ENCODE peak calls at places on chromosomes 6 and 20, in eight cellular contexts. D, M, V, A, T, E, Z and S are unnamed samples.

GRCh38 chr20:18902181-18902725 is 88.7 kb downstream of the SCP2D1 start:
- DNase-seq in V (no peak), A (no peak), Z (no peak), D (no peak), E (no peak), M (no peak), T (no peak), S (no peak)

GRCh38 chr6:144063246-144063743 is 32.1 kb downstream of the SF3B5 start:
- DNase-seq in A (no peak), V (no peak), M (no peak), D (no peak), E (no peak), T (no peak), Z (no peak), S (no peak)

GRCh38 chr6:31462026-31462963 is 35.6 kb upstream of the MICB start:
- DNase-seq in M (no peak), Z (no peak), A (no peak), D (no peak), E (no peak), T (no peak), V (no peak), S (no peak)

GRCh38 chr6:96015791-96016776 is at the start of gene FUT9:
- DNase-seq in V (no peak), M (no peak), E (peak), D (no peak), T (no peak), Z (no peak), A (peak), S (no peak)

GRCh38 chr6:35048031-35048613 is 93.0 kb downstream of the TCP11 start:
- DNase-seq in T (no peak), M (peak), V (no peak), Z (no peak), E (peak), D (no peak), A (no peak), S (no peak)

GRCh38 chr6:49257549-49257948 is 205.5 kb downstream of the MMUT start:
- DNase-seq in Z (no peak), D (no peak), V (no peak), T (no peak), M (no peak), A (no peak), E (no peak), S (no peak)

GRCh38 chr20:43914286-43914685 is 366 bp upstream of the TOX2 start:
- DNase-seq in Z (no peak), D (no peak), A (no peak), V (no peak), M (no peak), T (no peak), E (no peak), S (no peak)

GRCh38 chr6:36980129-36980528 is 5.9 kb downstream of the MTCH1 start:
- DNase-seq in Z (no peak), T (no peak), V (no peak), A (no peak), E (no peak), M (no peak), D (no peak), S (no peak)

GRCh38 chr6:42199106-42199981 is 4.6 kb upstream of the GUCA1B start:
- DNase-seq in D (no peak), A (no peak), Z (no peak), M (no peak), E (no peak), V (peak), T (no peak), S (no peak)

GRCh38 chr6:44681782-44682181 is 294.3 kb downstream of the CDC5L start:
- DNase-seq in E (no peak), T (no peak), V (no peak), D (no peak), A (no peak), Z (no peak), M (no peak), S (no peak)

GRCh38 chr6:24052632-24053031 is 73.4 kb upstream of the NRSN1 start:
- DNase-seq in V (no peak), E (no peak), T (no peak), A (no peak), M (no peak), D (no peak), Z (no peak), S (no peak)

GRCh38 chr6:146339716-146340115 is 203.9 kb upstream of the RAB32 start:
- DNase-seq in D (no peak), T (no peak), M (no peak), V (no peak), Z (peak), A (no peak), E (no peak), S (no peak)

GRCh38 chr6:119832411-119832810 is 482.9 kb upstream of the MAN1A1 start:
- DNase-seq in T (no peak), A (no peak), D (no peak), M (no peak), V (no peak), Z (no peak), E (no peak), S (no peak)

GRCh38 chr6:80223743-80224212 is 117.3 kb downstream of the BCKDHB start:
- DNase-seq in A (no peak), E (no peak), Z (no peak), M (no peak), D (peak), V (no peak), T (no peak), S (no peak)

GRCh38 chr6:105985098-105985815 is 100.9 kb upstream of the PRDM1 start:
- DNase-seq in T (no peak), E (no peak), A (no peak), M (no peak), V (peak), D (no peak), Z (no peak), S (no peak)

GRCh38 chr6:144330588-144330987 is 45.5 kb downstream of the UTRN start:
- DNase-seq in Z (no peak), T (no peak), E (no peak), V (no peak), A (peak), M (no peak), D (no peak), S (no peak)

GRCh38 chr6:139839506-139840156 is 465.2 kb upstream of the CITED2 start:
- DNase-seq in A (no peak), Z (no peak), E (no peak), M (peak), V (no peak), D (no peak), T (no peak), S (no peak)

GRCh38 chr6:157455028-157455714 is 74.2 kb downstream of the ZDHHC14 start:
- DNase-seq in V (no peak), A (no peak), D (no peak), T (no peak), M (no peak), Z (no peak), E (no peak), S (no peak)

GRCh38 chr6:143165315-143165855 is 104.7 kb downstream of the AIG1 start:
- DNase-seq in M (no peak), E (no peak), T (no peak), V (no peak), D (no peak), Z (no peak), A (no peak), S (no peak)

GRCh38 chr20:51385941-51386530 is 156.5 kb downstream of the NFATC2 start:
- DNase-seq in E (no peak), Z (peak), D (no peak), T (no peak), V (no peak), M (no peak), A (no peak), S (peak)

GRCh38 chr20:18224968-18225568 is 63.3 kb upstream of the ZNF133 start:
- DNase-seq in Z (peak), E (peak), V (no peak), A (no peak), D (peak), T (no peak), M (no peak), S (no peak)

GRCh38 chr6:110415297-110415916 is at the start of gene DDO:
- DNase-seq in D (no peak), Z (peak), M (no peak), E (peak), V (peak), T (no peak), A (no peak), S (no peak)

GRCh38 chr6:148170286-148170685 is 172.4 kb upstream of the SASH1 start:
- DNase-seq in V (no peak), E (no peak), A (no peak), T (no peak), M (no peak), D (no peak), Z (no peak), S (no peak)

GRCh38 chr20:1509237-1509636 is 18.0 kb upstream of the SIRPB2 start:
- DNase-seq in V (no peak), M (peak), T (no peak), A (no peak), E (peak), D (no peak), Z (peak), S (no peak)

GRCh38 chr20:21102252-21102609 is 3.9 kb downstream of the LINC00237 start:
- DNase-seq in V (no peak), D (no peak), Z (no peak), M (no peak), A (no peak), T (no peak), E (peak), S (no peak)

GRCh38 chr6:90421656-90422055 is 125.0 kb upstream of the BACH2 start:
- DNase-seq in D (no peak), M (no peak), Z (no peak), T (no peak), A (no peak), V (no peak), E (no peak), S (no peak)

GRCh38 chr6:4776967-4777925 is 1.0 kb downstream of the CDYL start:
- DNase-seq in T (no peak), Z (no peak), D (no peak), E (peak), V (no peak), A (no peak), M (no peak), S (no peak)

GRCh38 chr20:49562341-49563014 is 5.5 kb downstream of the PTGIS start:
- DNase-seq in V (no peak), D (no peak), T (no peak), E (no peak), M (no peak), Z (no peak), A (no peak), S (no peak)